ENCODE peak calls at places on chromosomes 6 and 20, in nine cellular contexts. B is CD4-positive, alpha-beta T cell; U is CD8-positive, alpha-beta T cell; X is GM23248; D is AG04450; W is psoas muscle; O is coronary artery; C is MM.1S; J is right cardiac atrium. L is an unnamed sample.

GRCh38 chr6:33744895-33745546 is 1.7 kb downstream of the IP6K3 start:
- DNase-seq in W (no peak), O (no peak), X (no peak), B (no peak), U (no peak), D (no peak), J (no peak), C (no peak), L (no peak)

GRCh38 chr20:32285621-32286334 is 8.3 kb downstream of the KIF3B start:
- DNase-seq in D (no peak), O (no peak), C (peak; percentile 64), J (no peak), W (no peak), U (peak; percentile 48), X (peak; percentile 72), B (no peak), L (no peak)

GRCh38 chr6:137973201-137973600 is 106.1 kb downstream of the TNFAIP3 start:
- DNase-seq in O (no peak), W (no peak), B (no peak), D (no peak), J (no peak), X (peak; percentile 45), U (no peak), C (no peak), L (no peak)

GRCh38 chr6:157201083-157201482 is 122.2 kb downstream of the TMEM242 start:
- DNase-seq in B (no peak), O (no peak), W (no peak), U (no peak), D (no peak), J (no peak), C (no peak), X (no peak), L (no peak)

GRCh38 chr6:157779705-157780604 is 43.1 kb upstream of the SNX9 start:
- DNase-seq in X (peak; percentile 67), B (no peak), O (no peak), D (no peak), W (no peak), C (no peak), U (no peak), J (no peak), L (no peak)

GRCh38 chr6:3617681-3618299 is 133.7 kb downstream of the PXDC1 start:
- DNase-seq in B (no peak), D (no peak), X (no peak), C (no peak), J (no peak), O (peak; percentile 52), U (no peak), W (no peak), L (no peak)

GRCh38 chr20:9417665-9418064 is 96.7 kb upstream of the LAMP5 start:
- DNase-seq in U (no peak), B (no peak), D (no peak), X (peak; percentile 36), W (no peak), O (no peak), J (no peak), C (no peak), L (no peak)

GRCh38 chr6:158283304-158284005 is 28.8 kb upstream of the TULP4 start:
- DNase-seq in J (no peak), U (no peak), C (peak; percentile 61), O (no peak), B (no peak), X (peak; percentile 42), D (no peak), W (no peak), L (no peak)

GRCh38 chr20:43558412-43559146 is at the start of gene SGK2:
- DNase-seq in O (no peak), U (no peak), X (peak; percentile 29), J (no peak), D (no peak), W (no peak), B (no peak), C (no peak), L (no peak)

GRCh38 chr6:18528084-18528743 is 141.1 kb downstream of the RNF144B start:
- DNase-seq in D (no peak), J (no peak), O (no peak), B (no peak), W (no peak), X (peak; percentile 63), C (peak; percentile 47), U (no peak), L (no peak)

GRCh38 chr6:157667211-157668033 is 155.6 kb upstream of the SNX9 start:
- DNase-seq in J (no peak), O (no peak), W (no peak), B (peak; percentile 40), X (peak; percentile 87), U (peak; percentile 74), C (peak; percentile 32), D (no peak), L (peak; percentile 45)

GRCh38 chr6:72525821-72526550 is 95.9 kb upstream of the KCNQ5 start:
- DNase-seq in C (no peak), X (no peak), W (no peak), D (peak; percentile 32), O (no peak), U (no peak), J (no peak), B (no peak), L (no peak)

DNA sequence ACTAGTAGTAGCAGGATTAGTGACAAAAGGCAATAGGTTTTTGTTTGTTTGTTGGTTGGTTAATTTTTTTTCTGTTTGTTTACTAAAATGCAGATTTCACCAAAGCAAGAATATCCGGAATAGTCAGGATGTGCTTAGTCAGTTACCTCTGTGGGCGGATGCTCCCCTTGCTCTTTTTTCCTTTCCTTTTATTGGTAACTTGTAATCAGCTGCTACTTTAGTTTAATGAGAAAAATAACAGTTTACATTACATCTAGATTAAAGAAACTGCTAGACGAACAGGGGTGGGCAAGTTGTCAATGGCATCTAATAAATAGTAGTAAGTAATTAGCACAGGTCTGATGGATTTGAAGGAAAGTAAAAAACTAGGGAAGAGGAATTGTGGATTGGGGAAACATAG is 646.9 kb upstream of the FLRT3 start:
- DNase-seq in D (no peak), B (no peak), X (no peak), C (no peak), J (no peak), O (no peak), W (no peak), U (no peak), L (no peak)
- H3K27ac ChIP-seq in D (no peak overlapping the region), B (no peak overlapping the region), X (no peak overlapping the region), C (no peak overlapping the region), J (no peak overlapping the region), O (no peak overlapping the region), W (no peak overlapping the region), U (no peak overlapping the region), L (no peak overlapping the region)

DNA sequence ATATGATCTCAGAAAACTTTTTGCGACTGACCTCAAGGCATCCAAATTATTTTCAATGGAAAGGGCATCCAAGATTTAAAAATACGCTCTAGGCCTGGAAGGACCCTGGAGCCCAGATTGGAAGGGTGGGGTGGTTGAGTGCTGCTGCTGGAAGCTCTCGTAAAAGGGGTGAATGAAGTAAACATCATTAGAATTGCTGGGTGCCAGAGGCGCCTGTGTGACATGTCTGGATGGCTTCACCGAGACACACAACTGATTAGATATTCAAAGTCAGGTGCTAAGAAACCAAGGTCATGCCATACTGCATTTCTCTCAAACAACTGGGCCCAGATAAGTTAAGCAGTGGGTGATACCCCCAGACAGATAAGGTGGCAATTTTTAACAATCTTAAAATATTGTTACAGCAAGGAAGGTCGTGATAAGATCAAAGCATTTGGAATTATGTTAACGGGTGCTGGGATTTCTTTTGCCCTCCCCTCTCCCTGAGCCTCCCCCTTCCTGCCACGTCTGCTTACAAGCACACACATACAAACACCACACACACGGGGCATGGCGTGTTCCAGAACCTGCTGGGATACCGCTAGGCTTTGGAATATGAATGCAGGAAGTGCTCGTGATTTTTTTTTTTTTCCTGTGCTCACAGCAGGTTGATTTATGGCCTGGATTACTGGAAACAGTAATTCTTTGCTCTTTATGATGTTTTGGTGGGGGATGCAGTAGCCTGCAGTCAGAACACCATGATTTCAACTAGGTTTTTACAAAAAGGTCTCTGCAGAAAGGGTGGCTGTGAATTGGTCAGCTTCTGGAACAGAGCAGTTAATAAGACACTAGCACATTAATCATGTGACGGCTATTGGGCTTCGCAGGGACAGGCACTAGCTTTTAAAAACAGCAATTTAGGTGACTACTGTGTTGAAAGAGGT is 551.2 kb downstream of the QKI start:
- DNase-seq in D (no peak), C (no peak), O (no peak), X (no peak), W (no peak), J (peak; percentile 67), B (no peak), U (no peak), L (no peak)
- H3K27ac ChIP-seq in D (no peak overlapping the region), C (no peak overlapping the region), O (no peak overlapping the region), X (no peak overlapping the region), W (peak overlapping the region; percentile 95), J (peak overlapping the region; percentile 65), B (no peak overlapping the region), U (no peak overlapping the region), L (no peak overlapping the region)

DNA sequence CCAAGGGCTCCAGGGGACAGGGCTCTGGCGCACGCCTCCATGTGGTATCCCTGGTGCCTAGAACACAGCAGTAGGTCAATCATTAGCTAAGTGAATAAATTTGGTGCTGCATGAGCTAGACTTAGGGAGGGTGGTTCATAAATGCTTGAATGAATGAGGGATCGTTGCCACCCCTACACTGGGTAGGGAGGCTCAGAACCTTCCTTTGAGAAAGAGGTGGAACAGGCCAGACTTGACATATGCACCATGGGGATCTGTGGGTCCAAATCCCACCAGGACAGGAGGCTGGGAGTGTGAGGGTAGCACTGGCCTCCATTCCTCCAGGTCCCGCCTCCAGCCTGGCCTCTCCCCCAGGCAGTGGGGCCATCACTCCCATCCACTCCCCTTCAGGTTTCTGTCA is 13.8 kb downstream of the TEAD3 start:
- DNase-seq in U (no peak), O (no peak), J (no peak), C (no peak), X (no peak), D (no peak), W (no peak), B (no peak), L (no peak)
- H3K27ac ChIP-seq in U (no peak overlapping the region), O (no peak overlapping the region), J (no peak overlapping the region), C (no peak overlapping the region), X (no peak overlapping the region), D (no peak overlapping the region), W (no peak overlapping the region), B (no peak overlapping the region), L (no peak overlapping the region)

GRCh38 chr20:48880936-48881657 is 40.4 kb upstream of the ARFGEF2 start:
- DNase-seq in O (no peak), X (no peak), D (no peak), W (no peak), C (no peak), J (no peak), B (no peak), U (no peak), L (no peak)

GRCh38 chr20:48889155-48889790 is 32.2 kb upstream of the ARFGEF2 start:
- DNase-seq in W (no peak), B (no peak), U (no peak), O (no peak), D (no peak), X (no peak), C (no peak), J (no peak), L (no peak)

GRCh38 chr20:48886811-48887210 is 34.7 kb upstream of the ARFGEF2 start:
- DNase-seq in B (no peak), U (no peak), X (no peak), W (no peak), J (no peak), O (no peak), C (no peak), D (no peak), L (no peak)

GRCh38 chr20:48885237-48885636 is 36.3 kb upstream of the ARFGEF2 start:
- DNase-seq in X (no peak), U (no peak), B (no peak), D (no peak), W (no peak), O (no peak), C (no peak), J (no peak), L (no peak)

GRCh38 chr20:48886189-48886588 is 35.3 kb upstream of the ARFGEF2 start:
- DNase-seq in U (no peak), W (no peak), D (no peak), X (no peak), B (no peak), C (no peak), J (no peak), O (no peak), L (no peak)
- H3K27ac ChIP-seq in U (no peak overlapping the region), W (no peak overlapping the region), D (no peak overlapping the region), X (no peak overlapping the region), B (no peak overlapping the region), C (no peak overlapping the region), J (no peak overlapping the region), O (no peak overlapping the region), L (no peak overlapping the region)

L was measured in dorsolateral prefrontal cortex.